ENCODE peak calls at places on chromosome 4, in nine cellular contexts. V, B, N, P, M, O, L, K and W are unnamed samples.

GRCh38 chr4:142238589-142238988 is 602.2 kb downstream of the IL15 start:
- DNase-seq in V (no peak), B (peak; percentile 67), N (no peak), P (no peak), M (no peak), O (no peak), L (no peak), K (no peak), W (no peak)

GRCh38 chr4:16413794-16414555 is 187.7 kb upstream of the TAPT1 start:
- DNase-seq in V (no peak), B (no peak), N (no peak), P (peak; percentile 2), M (no peak), O (no peak), L (no peak), K (no peak), W (no peak)

GRCh38 chr4:73836373-73837269 is at the start of gene CXCL6:
- DNase-seq in V (no peak), B (no peak), N (no peak), P (peak; percentile 73), M (peak; percentile 28), O (no peak), L (peak; percentile 27), K (peak; percentile 45), W (peak; percentile 28)

GRCh38 chr4:188624370-188624769 is 485.1 kb downstream of the TRIML1 start:
- DNase-seq in V (no peak), B (no peak), N (no peak), P (no peak), M (no peak), O (no peak), L (no peak), K (no peak), W (no peak)

GRCh38 chr4:10006236-10006603 is 15.1 kb downstream of the SLC2A9 start:
- DNase-seq in V (peak; percentile 12), B (no peak), N (no peak), P (peak; percentile 75), M (peak; percentile 92), O (no peak), L (peak; percentile 48), K (peak; percentile 89), W (peak; percentile 67)

GRCh38 chr4:126986828-126987227 is 645.9 kb upstream of the INTU start:
- DNase-seq in V (no peak), B (peak; percentile 82), N (no peak), P (peak; percentile 11), M (no peak), O (no peak), L (no peak), K (peak; percentile 47), W (no peak)

GRCh38 chr4:43453058-43453457 is 560.5 kb downstream of the GRXCR1 start:
- DNase-seq in V (no peak), B (no peak), N (no peak), P (no peak), M (no peak), O (no peak), L (no peak), K (no peak), W (no peak)

GRCh38 chr4:176207839-176208238 is 12.5 kb upstream of the SPATA4 start:
- DNase-seq in V (no peak), B (no peak), N (no peak), P (no peak), M (no peak), O (no peak), L (peak; percentile 43), K (no peak), W (no peak)

GRCh38 chr4:6992728-6993655 is 50.2 kb upstream of the TADA2B start:
- DNase-seq in V (no peak), B (peak; percentile 40), N (no peak), P (no peak), M (no peak), O (peak; percentile 78), L (no peak), K (peak; percentile 38), W (peak; percentile 44)

DNA sequence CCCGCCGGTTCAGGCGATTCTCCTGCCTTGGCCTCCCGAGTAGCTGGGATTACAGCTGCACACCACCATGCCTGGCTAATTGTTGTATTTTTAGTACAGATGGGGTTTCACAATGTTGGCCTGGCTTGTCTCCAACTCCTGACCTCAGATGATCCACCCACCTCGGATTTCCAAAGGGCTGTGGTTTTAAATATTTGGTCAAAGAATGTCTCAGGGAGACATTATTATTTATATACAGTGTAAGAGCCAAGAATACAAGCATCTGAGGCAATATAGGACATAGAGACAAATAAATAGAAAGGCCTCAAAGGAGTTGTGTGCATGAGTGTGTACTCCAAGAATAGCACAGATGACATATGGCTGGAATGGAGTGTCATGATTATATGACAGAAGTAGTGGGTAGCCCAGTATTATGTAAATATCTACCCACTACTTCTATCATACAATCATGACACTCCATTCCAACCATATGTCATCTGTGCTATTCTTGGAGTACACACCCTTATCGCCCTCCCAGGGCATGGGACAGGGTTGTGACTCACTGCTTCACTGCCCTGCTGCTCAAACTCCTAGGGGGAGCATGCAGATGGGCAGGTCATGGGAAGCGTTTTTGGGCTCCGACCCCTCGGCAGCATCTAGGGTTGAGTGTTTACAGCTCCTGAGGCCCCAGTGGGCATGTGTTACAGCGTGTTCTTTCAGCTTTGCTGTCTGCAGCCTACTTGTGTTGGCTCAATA is 1649.8 kb upstream of the PCDH10 start:
- DNase-seq in V (no peak), B (peak; percentile 35), N (no peak), P (peak; percentile 86), M (no peak), O (no peak), L (peak; percentile 8), K (peak; percentile 48), W (no peak)
- H3K9me3 ChIP-seq in V (peaks cover 4% of the 10 kb centered on the region), B (peaks cover 7% of the 10 kb centered on the region), N (no peaks in the 10 kb centered on the region), P (no peaks in the 10 kb centered on the region), M (no peaks in the 10 kb centered on the region), O (no peaks in the 10 kb centered on the region), L (no peaks in the 10 kb centered on the region), K (no peaks in the 10 kb centered on the region), W (no peaks in the 10 kb centered on the region)

GRCh38 chr4:128338634-128339355 is 51.2 kb upstream of the PGRMC2 start:
- DNase-seq in V (no peak), B (peak; percentile 91), N (no peak), P (peak; percentile 92), M (no peak), O (no peak), L (no peak), K (peak; percentile 76), W (no peak)

GRCh38 chr4:128345650-128346049 is 58.0 kb upstream of the PGRMC2 start:
- DNase-seq in V (no peak), B (no peak), N (no peak), P (no peak), M (no peak), O (no peak), L (no peak), K (no peak), W (no peak)

GRCh38 chr4:128346054-128346716 is 58.6 kb upstream of the PGRMC2 start:
- DNase-seq in V (no peak), B (no peak), N (no peak), P (no peak), M (no peak), O (no peak), L (no peak), K (no peak), W (no peak)

GRCh38 chr4:128341634-128342033 is 54.0 kb upstream of the PGRMC2 start:
- DNase-seq in V (no peak), B (no peak), N (no peak), P (no peak), M (no peak), O (no peak), L (no peak), K (no peak), W (no peak)

GRCh38 chr4:128342762-128343161 is 55.1 kb upstream of the PGRMC2 start:
- DNase-seq in V (no peak), B (no peak), N (no peak), P (no peak), M (no peak), O (no peak), L (no peak), K (no peak), W (no peak)
- H3K27ac ChIP-seq in V (no peak overlapping the region), B (no peak overlapping the region), N (no peak overlapping the region), P (no peak overlapping the region), M (no peak overlapping the region), O (no peak overlapping the region), L (no peak overlapping the region), K (no peak overlapping the region), W (no peak overlapping the region)

DNA sequence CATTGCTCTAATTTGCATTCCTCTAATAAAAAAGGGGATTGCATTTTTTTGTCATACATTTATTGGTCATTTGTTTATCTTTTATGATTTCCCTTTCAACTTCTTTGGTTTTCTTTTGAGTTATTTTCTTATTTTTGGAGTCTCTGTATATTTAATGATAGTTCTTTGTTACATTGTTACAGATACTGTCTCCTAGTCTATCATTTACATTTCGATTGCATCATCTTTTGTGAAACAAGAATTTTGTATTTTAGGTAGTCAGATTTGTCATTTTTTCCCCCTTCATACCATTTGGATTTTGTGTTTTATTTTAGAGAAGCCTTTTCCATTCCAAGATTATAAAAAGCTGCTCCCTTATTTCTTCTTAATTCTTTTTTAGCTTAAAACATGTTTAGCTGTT is 37.1 kb downstream of the SNX25 start:
- DNase-seq in V (no peak), B (no peak), N (no peak), P (no peak), M (no peak), O (no peak), L (no peak), K (no peak), W (no peak)
- H3K9me3 ChIP-seq in V (no peaks in the 10 kb centered on the region), B (no peaks in the 10 kb centered on the region), N (no peaks in the 10 kb centered on the region), P (no peaks in the 10 kb centered on the region), M (no peaks in the 10 kb centered on the region), O (no peaks in the 10 kb centered on the region), L (no peaks in the 10 kb centered on the region), K (no peaks in the 10 kb centered on the region), W (no peaks in the 10 kb centered on the region)

DNA sequence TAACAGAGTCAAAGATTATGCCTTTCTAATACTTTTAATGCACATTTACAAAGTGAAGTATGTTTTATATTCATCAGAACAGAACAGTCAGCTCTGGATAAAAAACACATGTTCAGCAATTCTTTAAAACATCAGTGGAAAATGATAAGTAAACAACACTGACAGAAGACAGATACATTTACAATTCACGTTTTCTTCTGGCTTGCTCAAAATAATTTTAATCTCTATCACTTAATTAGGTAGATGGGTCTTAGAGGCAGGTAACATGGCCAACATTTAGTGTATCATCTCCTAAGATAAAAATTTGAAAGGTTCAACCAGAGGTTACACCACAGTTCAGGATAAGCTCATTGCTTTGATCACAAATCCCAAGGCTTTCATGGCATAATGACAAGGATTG is 156.8 kb upstream of the MAB21L2 start:
- DNase-seq in V (no peak), B (no peak), N (no peak), P (no peak), M (no peak), O (no peak), L (no peak), K (no peak), W (no peak)
- H3K27ac ChIP-seq in V (no peak overlapping the region), B (no peak overlapping the region), N (no peak overlapping the region), P (no peak overlapping the region), M (no peak overlapping the region), O (no peak overlapping the region), L (no peak overlapping the region), K (no peak overlapping the region), W (no peak overlapping the region)